ENCODE peak calls at places on chromosomes 11 and 22, in six cellular contexts. B is germinal center; A is activated CD4-positive, alpha-beta T cell treated with anti-CD3 and anti-CD28 coated beads for 48 hours; D is ascending aorta; F is upper lobe of right lung; K is Jurkat, Clone E6-1. U is an unnamed sample.
A peak's percentile ranks its signal among the peaks of the same experiment; 100 is the strongest.

GRCh38 chr22:46737976-46738641 is at the start of gene CERK:
- DNase-seq in A (peak; percentile 49), D (peak; percentile 90), B (peak; percentile 74), F (peak; percentile 85), K (peak; percentile 45), U (peak; percentile 75)

GRCh38 chr11:13826505-13827278 is 135.8 kb upstream of the SPON1 start:
- DNase-seq in D (no peak), K (no peak), B (no peak), A (no peak), F (no peak), U (no peak)

GRCh38 chr22:27097933-27098332 is 440.5 kb downstream of the MIAT start:
- DNase-seq in A (no peak), D (no peak), B (no peak), K (no peak), F (no peak), U (no peak)

GRCh38 chr11:14148653-14149273 is 186.2 kb downstream of the SPON1 start:
- DNase-seq in F (no peak), B (no peak), A (no peak), K (peak; percentile 47), D (no peak), U (no peak)

GRCh38 chr22:48566741-48567140 is 1260.9 kb downstream of the BRD1 start:
- DNase-seq in A (no peak), D (no peak), B (no peak), K (no peak), F (no peak), U (peak; percentile 4)

GRCh38 chr11:36684840-36685800 is 87.1 kb upstream of the RAG2 start:
- DNase-seq in K (peak; percentile 100), F (no peak), B (no peak), A (peak; percentile 47), D (no peak), U (no peak)

GRCh38 chr22:20523118-20523983 is 15.9 kb downstream of the MED15 start:
- DNase-seq in K (peak; percentile 74), F (no peak), A (peak; percentile 34), D (no peak), B (no peak), U (peak; percentile 14)

GRCh38 chr11:130871616-130872015 is 44.7 kb downstream of the SNX19 start:
- DNase-seq in A (no peak), B (no peak), F (no peak), K (no peak), D (no peak), U (no peak)

GRCh38 chr11:19907008-19907579 is 194.5 kb downstream of the NAV2 start:
- DNase-seq in F (no peak), B (no peak), A (no peak), K (no peak), D (no peak), U (no peak)

GRCh38 chr11:23206736-23207336 is 346.6 kb upstream of the CCDC179 start:
- DNase-seq in A (no peak), F (no peak), D (no peak), K (no peak), B (no peak), U (no peak)

U was measured in lower lobe of right lung.